ENCODE peak calls at places on chromosomes 2 and 18, in six cellular contexts. G is naive thymus-derived CD4-positive, alpha-beta T cell; J is uterus; A is mesendoderm; K is adrenal gland; N is HepG2. H is an unnamed sample.

GRCh38 chr2:11457935-11458334 is 8.0 kb downstream of the E2F6 start:
- DNase-seq in A (no peak), G (no peak), J (no peak), N (no peak), K (no peak), H (no peak)

GRCh38 chr2:33062665-33063249 is 116.0 kb downstream of the LTBP1 start:
- DNase-seq in J (no peak), N (no peak), A (peak), K (no peak), G (no peak), H (no peak)

GRCh38 chr2:134431837-134432437 is 178.1 kb downstream of the MGAT5 start:
- DNase-seq in A (peak), G (no peak), N (no peak), J (no peak), K (no peak), H (no peak)

GRCh38 chr2:47360937-47361336 is 42.0 kb upstream of the MSH2 start:
- DNase-seq in N (peak), A (no peak), G (no peak), J (no peak), K (no peak), H (no peak)

GRCh38 chr2:210503622-210504300 is 27.2 kb upstream of the LANCL1 start:
- DNase-seq in J (no peak), K (no peak), A (no peak), G (no peak), N (no peak), H (peak)

GRCh38 chr2:54106631-54107454 is 8.6 kb upstream of the ACYP2 start:
- DNase-seq in K (peak), N (peak), G (peak), A (peak), J (no peak), H (no peak)

GRCh38 chr2:27351802-27352598 is 4.6 kb downstream of the GTF3C2 start:
- DNase-seq in A (no peak), G (peak), K (no peak), J (no peak), N (no peak), H (no peak)

GRCh38 chr2:3434005-3434404 is 54.5 kb downstream of the TRAPPC12 start:
- DNase-seq in G (no peak), J (no peak), N (no peak), A (no peak), K (no peak), H (no peak)

GRCh38 chr2:152354909-152355308 is 19.9 kb downstream of the FMNL2 start:
- DNase-seq in N (no peak), A (no peak), G (no peak), K (no peak), J (no peak), H (no peak)

GRCh38 chr18:74513883-74514205 is 17.7 kb downstream of the CNDP2 start:
- DNase-seq in N (no peak), K (no peak), G (no peak), J (no peak), A (no peak), H (no peak)

GRCh38 chr18:41731887-41732286 is 223.1 kb upstream of the PIK3C3 start:
- DNase-seq in K (no peak), N (no peak), A (no peak), G (no peak), J (no peak), H (no peak)

GRCh38 chr2:221590861-221591260 is 18.8 kb upstream of the EPHA4 start:
- DNase-seq in N (no peak), G (no peak), K (no peak), A (no peak), J (no peak), H (no peak)

GRCh38 chr18:54209471-54210180 is 14.8 kb downstream of the MBD2 start:
- DNase-seq in G (no peak), J (no peak), N (no peak), A (no peak), K (no peak), H (no peak)

GRCh38 chr18:50819027-50819726 is 639 bp downstream of the MRO start:
- DNase-seq in N (peak), A (peak), K (peak), G (no peak), J (no peak), H (peak)

GRCh38 chr18:21703241-21703820 is 1.2 kb downstream of the ABHD3 start:
- DNase-seq in N (no peak), G (peak), A (peak), J (no peak), K (no peak), H (no peak)

GRCh38 chr18:54852780-54853675 is 24.8 kb downstream of the RAB27B start:
- DNase-seq in N (no peak), J (no peak), A (no peak), G (no peak), K (no peak), H (no peak)

GRCh38 chr2:204015118-204015842 is 78.7 kb downstream of the ICOS start:
- DNase-seq in N (no peak), K (no peak), J (no peak), G (peak), A (peak), H (no peak)

GRCh38 chr18:160831-161570 is 2.6 kb downstream of the USP14 start:
- DNase-seq in G (no peak), J (no peak), N (no peak), A (peak), K (no peak), H (no peak)

GRCh38 chr18:79588131-79588635 is 91.4 kb upstream of the CTDP1 start:
- DNase-seq in K (no peak), A (no peak), J (peak), N (no peak), G (no peak), H (no peak)

GRCh38 chr2:144459937-144460336 is 60.0 kb downstream of the ZEB2 start:
- DNase-seq in J (no peak), K (no peak), G (no peak), A (no peak), N (no peak), H (no peak)

GRCh38 chr2:136670-137069 is 90.4 kb upstream of the FAM110C start:
- DNase-seq in A (peak), K (no peak), N (no peak), G (no peak), J (no peak), H (no peak)

GRCh38 chr2:68178432-68178831 is 20.7 kb downstream of the PNO1 start:
- DNase-seq in N (no peak), J (no peak), A (no peak), G (no peak), K (no peak), H (no peak)

GRCh38 chr2:68171684-68172083 is 14.0 kb downstream of the PNO1 start:
- DNase-seq in J (no peak), N (peak), A (no peak), K (no peak), G (no peak), H (no peak)

GRCh38 chr2:68182902-68183301 is 25.2 kb downstream of the PNO1 start:
- DNase-seq in N (no peak), G (no peak), J (no peak), K (no peak), A (no peak), H (no peak)

GRCh38 chr2:68172990-68173715 is 15.5 kb downstream of the PNO1 start:
- DNase-seq in J (no peak), K (no peak), N (no peak), A (no peak), G (no peak), H (no peak)

GRCh38 chr2:68177541-68177940 is 19.9 kb downstream of the PNO1 start:
- DNase-seq in K (no peak), A (no peak), G (no peak), J (no peak), N (no peak), H (no peak)
- H3K27ac ChIP-seq in K (no peak), A (no peak), G (no peak), J (no peak), N (no peak), H (no peak)

DNA sequence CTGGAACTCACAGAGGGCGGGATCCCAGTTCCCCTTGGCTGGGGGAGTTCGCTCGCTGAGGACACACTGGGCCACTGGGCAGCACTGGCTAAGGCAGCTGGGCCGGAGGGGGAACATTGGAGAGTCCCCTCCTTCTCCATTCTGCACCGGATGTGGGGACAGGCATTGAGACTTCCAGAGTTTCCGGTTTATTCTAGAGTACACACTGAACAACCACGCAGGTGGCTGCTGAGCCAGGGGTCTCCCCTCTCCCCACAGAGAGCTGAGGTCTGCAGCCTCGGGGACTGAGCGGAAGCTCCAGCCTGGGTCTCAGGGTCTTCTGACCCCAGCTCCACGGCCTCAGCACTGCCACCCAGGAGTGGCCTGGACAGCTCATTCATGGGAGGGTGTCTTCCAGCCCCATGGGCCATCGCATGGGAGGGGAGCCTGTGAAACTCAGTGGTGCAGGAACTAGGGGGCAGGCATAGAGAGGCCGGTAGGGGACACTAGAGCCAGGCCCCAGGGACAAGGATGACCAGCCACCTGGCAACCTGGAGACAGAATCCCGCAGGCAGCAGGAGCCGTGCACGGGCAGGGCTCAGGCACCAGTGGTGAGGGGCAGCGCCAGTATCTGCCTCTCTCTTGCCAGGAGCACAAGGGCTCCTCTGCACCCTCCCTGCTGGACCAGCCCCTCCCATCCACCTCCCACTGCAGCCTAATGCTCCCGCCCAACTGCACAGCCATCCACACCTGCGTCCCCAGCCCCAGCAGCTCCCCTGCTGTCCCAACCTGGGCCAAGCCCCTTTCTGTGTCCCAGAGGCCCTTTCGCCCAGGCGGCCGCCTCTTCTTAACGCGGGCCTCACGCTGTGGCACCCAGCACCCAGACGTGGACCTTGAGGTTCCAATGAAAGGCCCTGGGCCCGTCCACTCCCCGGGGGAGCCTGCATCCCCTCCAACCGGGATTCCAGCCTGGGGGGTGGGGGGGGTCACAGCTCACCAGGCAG is 45.1 kb upstream of the GPC1 start:
- DNase-seq in A (no peak), J (peak), G (no peak), K (peak), N (no peak), H (no peak)
- H3K27ac ChIP-seq in A (no peak), J (no peak), G (no peak), K (no peak), N (no peak), H (no peak)

GRCh38 chr2:128537646-128538045 is 219.0 kb upstream of the HS6ST1 start:
- DNase-seq in G (no peak), N (no peak), A (no peak), K (no peak), J (no peak), H (no peak)
- H3K27ac ChIP-seq in G (no peak), N (no peak), A (peak), K (no peak), J (no peak), H (no peak)

DNA sequence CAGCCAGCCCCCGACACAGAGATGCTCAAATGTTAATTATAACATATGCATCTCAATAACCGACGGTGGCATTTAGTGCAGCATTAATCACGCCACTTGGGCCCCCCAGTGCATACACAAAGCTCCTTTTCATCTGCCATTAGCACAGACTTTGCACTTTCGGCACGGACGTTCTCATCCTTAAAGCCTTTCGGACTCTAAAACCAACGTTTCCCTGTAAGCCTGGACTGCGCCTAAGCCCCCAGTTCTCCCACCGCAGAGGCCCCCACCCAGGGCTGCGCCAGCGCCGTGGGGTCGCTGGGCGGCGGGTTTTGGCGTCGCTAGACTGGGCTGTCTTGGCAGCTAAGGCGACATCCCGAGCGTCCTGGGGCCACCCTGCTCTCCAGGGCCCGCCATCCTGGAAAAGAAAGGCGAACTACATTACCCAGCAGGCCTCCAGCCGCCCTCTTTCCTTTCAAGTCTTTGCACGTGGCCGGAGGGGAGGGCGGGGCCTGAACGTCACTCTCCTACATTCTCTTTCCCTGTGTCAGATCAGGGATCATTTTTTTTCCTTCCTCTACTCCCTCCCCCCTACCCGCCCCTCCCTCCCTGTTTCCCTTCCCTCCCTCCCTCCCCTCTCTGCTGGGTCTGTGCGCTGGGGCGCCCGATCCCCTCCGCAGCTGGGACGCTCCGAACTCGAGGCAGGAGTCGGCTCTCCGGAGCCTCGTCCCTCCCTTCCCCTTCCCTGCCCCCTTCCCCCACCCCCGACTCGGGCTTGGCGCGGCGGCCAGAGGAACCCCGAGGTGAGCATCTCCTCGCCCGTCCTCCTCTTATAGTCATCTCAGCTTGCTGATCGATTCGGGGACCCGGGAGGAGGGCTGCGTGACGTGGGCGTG is at the start of gene CTIF:
- DNase-seq in J (peak), A (peak), G (peak), N (peak), K (peak), H (peak)
- H3K27ac ChIP-seq in J (peak), A (peak), G (peak), N (peak), K (peak), H (peak)

GRCh38 chr2:200172944-200173481 is 133.5 kb upstream of the SPATS2L start:
- DNase-seq in G (no peak), J (no peak), K (no peak), N (no peak), A (no peak), H (no peak)
- H3K27ac ChIP-seq in G (no peak), J (no peak), K (no peak), N (no peak), A (no peak), H (no peak)

GRCh38 chr2:160269803-160270570 is 69.9 kb upstream of the ITGB6 start:
- DNase-seq in N (peak), A (peak), K (peak), G (peak), J (peak), H (peak)

GRCh38 chr2:160268382-160268781 is 68.3 kb upstream of the ITGB6 start:
- DNase-seq in A (no peak), N (no peak), G (no peak), J (no peak), K (no peak), H (no peak)

GRCh38 chr2:160271166-160272086 is 71.4 kb upstream of the ITGB6 start:
- DNase-seq in K (no peak), N (no peak), G (no peak), J (peak), A (peak), H (no peak)

GRCh38 chr2:160269365-160269764 is 69.3 kb upstream of the ITGB6 start:
- DNase-seq in N (no peak), J (peak), K (peak), A (no peak), G (no peak), H (no peak)

GRCh38 chr2:160270571-160271113 is 70.6 kb upstream of the ITGB6 start:
- DNase-seq in A (peak), J (peak), G (peak), K (peak), N (no peak), H (no peak)
- H3K27ac ChIP-seq in A (peak), J (peak), G (peak), K (peak), N (peak), H (peak)